ENCODE peak calls at places on chromosomes 13 and 19, in five cellular contexts. N is mammary epithelial cell, T is tibial artery, W is PC-9, R is transverse colon. V is an unnamed sample.

GRCh38 chr19:43798546-43799409 is 3.5 kb downstream of the LYPD5 start:
- DNase-seq in T (no peak), N (peak; percentile 90), W (peak; percentile 77), R (peak; percentile 69), V (no peak)

GRCh38 chr13:91056746-91057145 is 290.7 kb upstream of the MIR17HG start:
- DNase-seq in W (no peak), T (no peak), R (no peak), N (no peak), V (no peak)

GRCh38 chr19:3227054-3227626 is 2.7 kb downstream of the CELF5 start:
- DNase-seq in R (no peak), T (no peak), W (no peak), N (no peak), V (no peak)

GRCh38 chr19:48970923-48971395 is 5.8 kb downstream of the FTL start:
- DNase-seq in T (peak; percentile 85), W (peak; percentile 45), R (peak; percentile 86), N (no peak), V (peak; percentile 62)

GRCh38 chr13:39462456-39462855 is 140.5 kb downstream of the LHFPL6 start:
- DNase-seq in N (peak; percentile 59), T (no peak), W (peak; percentile 35), R (no peak), V (no peak)

GRCh38 chr19:35913589-35913988 is 5.5 kb upstream of the TYROBP start:
- DNase-seq in T (no peak), W (no peak), R (no peak), N (peak; percentile 57), V (no peak)

GRCh38 chr13:93948523-93948922 is 531.0 kb downstream of the DCT start:
- DNase-seq in T (no peak), N (no peak), R (no peak), W (no peak), V (no peak)

GRCh38 chr13:23701646-23702045 is 131.4 kb downstream of the TNFRSF19 start:
- DNase-seq in T (peak; percentile 93), N (no peak), R (peak; percentile 38), W (no peak), V (peak; percentile 95)

GRCh38 chr19:4343845-4344713 is 717 bp downstream of the MPND start:
- DNase-seq in T (no peak), W (no peak), N (no peak), R (no peak), V (no peak)
- H3K27ac ChIP-seq in T (peak overlapping the region; percentile 90), W (no peak overlapping the region), N (no peak overlapping the region), R (peak overlapping the region; percentile 99), V (no peak overlapping the region)

DNA sequence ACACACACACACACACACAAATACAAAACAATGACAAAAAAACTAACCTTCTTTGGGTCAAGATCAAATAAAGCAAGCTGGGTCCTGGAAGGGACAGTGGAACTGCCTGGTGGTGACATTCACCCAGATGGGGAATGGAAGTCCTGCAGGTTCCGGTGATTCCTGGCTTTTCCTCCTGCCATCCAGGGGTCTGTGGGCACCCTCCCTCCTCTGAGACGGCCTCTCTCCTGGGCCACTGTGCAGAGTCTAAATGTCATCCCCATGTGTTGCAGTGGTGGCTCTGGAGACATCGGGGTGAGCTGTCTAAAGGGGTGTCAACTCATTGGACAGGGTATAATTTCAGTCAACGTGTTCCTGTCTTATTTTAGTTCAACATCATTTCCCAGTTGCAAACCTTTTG is 248.2 kb downstream of the ZNF536 start:
- DNase-seq in R (no peak), T (no peak), W (no peak), N (no peak), V (no peak)
- H3K27ac ChIP-seq in R (no peak overlapping the region), T (no peak overlapping the region), W (no peak overlapping the region), N (no peak overlapping the region), V (no peak overlapping the region)

GRCh38 chr19:19582471-19582870 is 36.0 kb downstream of the PBX4 start:
- DNase-seq in W (no peak), N (no peak), R (no peak), T (no peak), V (no peak)
- H3K27ac ChIP-seq in W (no peak overlapping the region), N (no peak overlapping the region), R (no peak overlapping the region), T (no peak overlapping the region), V (no peak overlapping the region)

GRCh38 chr13:72983085-72983768 is 75.6 kb upstream of the KLF5 start:
- DNase-seq in N (peak; percentile 33), W (no peak), T (no peak), R (peak; percentile 45), V (peak; percentile 25)
- H3K27ac ChIP-seq in N (peak overlapping the region; percentile 35), W (no peak overlapping the region), T (no peak overlapping the region), R (peak overlapping the region; percentile 49), V (no peak overlapping the region)

DNA sequence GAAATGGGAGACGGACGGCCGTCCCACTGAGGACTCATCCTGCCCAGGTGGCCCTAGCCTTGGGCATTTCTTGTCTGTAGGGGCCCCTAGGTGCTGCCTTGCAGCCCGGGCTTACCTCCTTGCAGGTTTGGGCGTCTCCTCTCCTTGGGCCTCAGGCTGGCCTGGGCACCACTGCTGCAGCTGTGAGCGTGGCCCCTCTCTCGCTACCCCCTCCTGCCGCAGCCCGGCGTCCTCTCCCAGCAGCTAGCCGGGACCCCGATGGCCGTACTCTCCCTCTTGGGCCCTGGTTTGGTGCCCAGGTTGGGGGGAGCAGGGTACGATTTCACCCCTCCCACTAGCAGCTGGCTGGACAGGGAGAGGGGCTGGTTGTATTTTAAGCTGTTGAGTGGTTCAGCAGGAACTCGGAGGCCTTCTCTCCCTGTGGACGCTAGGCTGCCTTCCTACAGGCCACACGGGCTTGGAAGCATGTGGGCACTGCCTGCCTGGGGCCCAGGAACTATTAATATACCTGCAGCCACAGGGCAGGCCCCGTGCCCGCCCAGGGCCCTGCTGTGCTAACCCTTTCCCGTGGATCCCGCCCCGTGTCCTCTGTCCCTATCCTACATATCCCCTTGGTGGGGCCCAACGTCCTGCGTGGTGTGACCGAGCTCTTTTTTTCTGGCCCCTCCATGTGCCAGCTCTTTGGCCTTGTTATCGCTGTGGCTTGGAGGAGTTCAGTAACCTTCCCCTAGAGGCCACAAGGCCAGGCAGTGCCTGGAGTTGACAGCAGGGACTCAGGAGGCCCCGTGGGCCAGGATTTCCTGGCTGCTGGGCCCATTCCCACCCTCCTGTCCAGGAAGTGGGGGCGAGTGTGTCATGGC is 11.7 kb downstream of the NDUFB7 start:
- DNase-seq in R (no peak), N (no peak), T (no peak), W (peak; percentile 29), V (no peak)
- H3K27ac ChIP-seq in R (no peak overlapping the region), N (peak overlapping the region; percentile 49), T (peak overlapping the region; percentile 82), W (no peak overlapping the region), V (no peak overlapping the region)

GRCh38 chr13:28584873-28585317 is 74.0 kb upstream of the POMP start:
- DNase-seq in T (no peak), W (no peak), R (no peak), N (no peak), V (no peak)
- H3K27ac ChIP-seq in T (no peak overlapping the region), W (no peak overlapping the region), R (no peak overlapping the region), N (no peak overlapping the region), V (peak overlapping the region; percentile 43)

GRCh38 chr19:40601061-40601973 is at the start of gene LTBP4:
- DNase-seq in R (peak; percentile 70), W (no peak), T (peak; percentile 88), N (no peak), V (no peak)

GRCh38 chr19:40603071-40603718 is 2.0 kb downstream of the LTBP4 start:
- DNase-seq in R (no peak), W (no peak), T (no peak), N (peak; percentile 45), V (no peak)

GRCh38 chr19:40604647-40605200 is 3.6 kb downstream of the LTBP4 start:
- DNase-seq in W (no peak), N (peak; percentile 41), R (peak; percentile 76), T (peak; percentile 76), V (no peak)

GRCh38 chr19:40605201-40605971 is 4.2 kb downstream of the LTBP4 start:
- DNase-seq in W (peak; percentile 83), N (peak; percentile 95), T (peak; percentile 88), R (peak; percentile 93), V (peak; percentile 30)

DNA sequence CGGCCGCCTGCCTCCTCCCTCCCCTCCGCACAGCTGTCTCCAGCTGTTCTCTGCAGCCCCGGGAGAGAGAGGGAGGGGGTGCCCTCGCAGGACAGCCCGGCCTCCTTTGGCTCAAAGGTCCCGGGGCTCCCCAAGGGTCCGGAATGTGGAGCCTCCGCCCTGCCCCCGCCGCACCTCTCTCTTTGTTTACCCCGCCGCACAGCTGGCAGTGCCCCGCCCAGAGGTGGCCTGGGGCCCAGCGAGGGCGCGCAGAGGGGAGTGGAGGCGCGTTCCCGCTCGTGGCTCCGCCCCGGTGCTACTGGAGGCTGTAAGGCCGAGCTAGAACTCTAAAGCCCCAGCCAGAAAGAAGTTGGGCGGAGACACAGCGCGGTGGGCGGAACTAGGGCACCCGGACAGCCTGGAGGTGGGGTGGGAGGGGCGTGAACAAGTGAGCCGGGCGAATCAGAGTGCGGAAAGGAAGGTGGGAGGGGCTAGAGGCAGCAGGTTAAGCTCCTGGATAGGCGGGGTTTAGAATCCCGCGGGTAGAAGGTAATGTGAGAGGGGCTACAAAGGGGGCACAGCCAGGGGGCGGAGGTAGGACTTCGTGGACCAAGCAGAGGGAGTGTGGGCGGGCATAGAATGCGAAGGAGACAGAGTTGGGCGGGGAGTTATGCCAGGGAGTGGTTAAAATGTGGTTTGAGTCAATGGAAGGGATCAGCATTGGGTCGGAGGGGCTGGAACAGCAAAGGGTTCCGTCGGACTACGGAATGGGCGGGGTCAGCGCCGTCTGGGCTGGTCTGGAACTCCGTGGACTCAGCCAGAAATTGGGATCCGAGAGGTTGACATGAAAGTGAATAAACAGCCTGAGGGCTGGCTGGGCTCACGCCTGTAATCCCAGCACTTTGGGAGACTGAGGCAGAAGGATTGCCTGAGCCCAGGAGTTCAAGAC is 2.8 kb downstream of the LTBP4 start:
- DNase-seq in T (peak; percentile 100), W (peak; percentile 94), R (peak; percentile 100), N (peak; percentile 97), V (peak; percentile 95)
- H3K27ac ChIP-seq in T (peak overlapping the region; percentile 90), W (no peak overlapping the region), R (peak overlapping the region; percentile 90), N (peak overlapping the region; percentile 39), V (no peak overlapping the region)

GRCh38 chr19:1276620-1277007 is 1.3 kb downstream of the FAM174C start:
- DNase-seq in R (peak; percentile 71), W (no peak), N (no peak), T (no peak), V (no peak)
- H3K27ac ChIP-seq in R (peak overlapping the region; percentile 99), W (peak overlapping the region; percentile 46), N (peak overlapping the region; percentile 68), T (peak overlapping the region; percentile 94), V (no peak overlapping the region)

GRCh38 chr13:33721719-33722118 is 96.2 kb upstream of the RFC3 start:
- DNase-seq in R (no peak), W (no peak), T (no peak), N (peak; percentile 47), V (peak; percentile 67)
- H3K27ac ChIP-seq in R (peak overlapping the region; percentile 61), W (no peak overlapping the region), T (peak overlapping the region; percentile 47), N (no peak overlapping the region), V (peak overlapping the region; percentile 60)

GRCh38 chr19:57302727-57303401 is 17.4 kb upstream of the ZNF543 start:
- DNase-seq in W (peak; percentile 24), R (no peak), T (no peak), N (peak; percentile 55), V (no peak)
- H3K27ac ChIP-seq in W (peak overlapping the region; percentile 59), R (no peak overlapping the region), T (no peak overlapping the region), N (peak overlapping the region; percentile 87), V (no peak overlapping the region)